ENCODE peak calls at places on chromosomes 16 and 17, in seven cellular contexts. One of them, this sample, is unnamed.

GRCh38 chr17:43758497-43759174 is at the start of gene SOST:
- DNase-seq in cardiac fibroblast: no peak
- DNase-seq in AG04450: no peak
- DNase-seq in HCT116: no peak
- DNase-seq in CD4-positive, alpha-beta T cell: no peak
- DNase-seq in heart right ventricle: no peak
- DNase-seq in psoas muscle: no peak
- DNase-seq in this sample: no peak

GRCh38 chr17:59155439-59156177 is at the start of gene PRR11:
- DNase-seq in HCT116: peak; percentile 100
- DNase-seq in cardiac fibroblast: peak; percentile 100
- DNase-seq in psoas muscle: peak; percentile 94
- DNase-seq in CD4-positive, alpha-beta T cell: peak; percentile 96
- DNase-seq in AG04450: peak; percentile 100
- DNase-seq in heart right ventricle: peak; percentile 95
- DNase-seq in this sample: peak; percentile 36

GRCh38 chr16:10972108-10972955 is 28.0 kb downstream of the CLEC16A start:
- DNase-seq in CD4-positive, alpha-beta T cell: no peak
- DNase-seq in psoas muscle: no peak
- DNase-seq in heart right ventricle: no peak
- DNase-seq in AG04450: no peak
- DNase-seq in cardiac fibroblast: no peak
- DNase-seq in HCT116: no peak
- DNase-seq in this sample: no peak

GRCh38 chr17:51612692-51613091 is 352.3 kb downstream of the UTP18 start:
- DNase-seq in cardiac fibroblast: no peak
- DNase-seq in psoas muscle: no peak
- DNase-seq in HCT116: no peak
- DNase-seq in AG04450: no peak
- DNase-seq in CD4-positive, alpha-beta T cell: no peak
- DNase-seq in heart right ventricle: no peak
- DNase-seq in this sample: no peak

GRCh38 chr16:76741623-76742022 is 449.4 kb upstream of the MON1B start:
- DNase-seq in heart right ventricle: no peak
- DNase-seq in psoas muscle: no peak
- DNase-seq in cardiac fibroblast: no peak
- DNase-seq in HCT116: no peak
- DNase-seq in CD4-positive, alpha-beta T cell: no peak
- DNase-seq in AG04450: no peak
- DNase-seq in this sample: no peak

GRCh38 chr17:50346313-50347086 is 574 bp downstream of the XYLT2 start:
- DNase-seq in AG04450: no peak
- DNase-seq in HCT116: no peak
- DNase-seq in psoas muscle: peak; percentile 68
- DNase-seq in heart right ventricle: peak; percentile 44
- DNase-seq in cardiac fibroblast: no peak
- DNase-seq in CD4-positive, alpha-beta T cell: peak; percentile 44
- DNase-seq in this sample: no peak

GRCh38 chr17:33292981-33293867 is at the start of gene ASIC2:
- DNase-seq in CD4-positive, alpha-beta T cell: no peak
- DNase-seq in heart right ventricle: no peak
- DNase-seq in AG04450: no peak
- DNase-seq in psoas muscle: no peak
- DNase-seq in cardiac fibroblast: no peak
- DNase-seq in HCT116: no peak
- DNase-seq in this sample: no peak

GRCh38 chr17:74777884-74778490 is 1.8 kb upstream of the NAT9 start:
- DNase-seq in psoas muscle: no peak
- DNase-seq in CD4-positive, alpha-beta T cell: no peak
- DNase-seq in HCT116: no peak
- DNase-seq in cardiac fibroblast: no peak
- DNase-seq in AG04450: no peak
- DNase-seq in heart right ventricle: no peak
- DNase-seq in this sample: no peak

GRCh38 chr16:22641030-22641671 is 130.5 kb downstream of the NPIPB5 start:
- DNase-seq in AG04450: no peak
- DNase-seq in CD4-positive, alpha-beta T cell: no peak
- DNase-seq in heart right ventricle: no peak
- DNase-seq in HCT116: peak; percentile 3
- DNase-seq in cardiac fibroblast: peak; percentile 28
- DNase-seq in psoas muscle: no peak
- DNase-seq in this sample: no peak

GRCh38 chr16:73217654-73218053 is 169.7 kb upstream of the ZFHX3 start:
- DNase-seq in heart right ventricle: no peak
- DNase-seq in HCT116: no peak
- DNase-seq in psoas muscle: no peak
- DNase-seq in AG04450: no peak
- DNase-seq in CD4-positive, alpha-beta T cell: no peak
- DNase-seq in cardiac fibroblast: no peak
- DNase-seq in this sample: no peak
- TF ChIP-seq CTCF in heart right ventricle: no peak
- TF ChIP-seq CTCF in HCT116: peak; percentile 21
- TF ChIP-seq CTCF in psoas muscle: no peak
- TF ChIP-seq CTCF in AG04450: peak; percentile 19
- TF ChIP-seq CTCF in CD4-positive, alpha-beta T cell: no peak
- TF ChIP-seq CTCF in cardiac fibroblast: no peak
- TF ChIP-seq CTCF in this sample: no peak

GRCh38 chr16:27085182-27085581 is 18.5 kb downstream of the C16orf82 start:
- DNase-seq in heart right ventricle: no peak
- DNase-seq in cardiac fibroblast: no peak
- DNase-seq in psoas muscle: no peak
- DNase-seq in HCT116: no peak
- DNase-seq in CD4-positive, alpha-beta T cell: no peak
- DNase-seq in AG04450: no peak
- DNase-seq in this sample: no peak

GRCh38 chr16:27084296-27085065 is 17.8 kb downstream of the C16orf82 start:
- DNase-seq in HCT116: no peak
- DNase-seq in AG04450: no peak
- DNase-seq in heart right ventricle: no peak
- DNase-seq in CD4-positive, alpha-beta T cell: no peak
- DNase-seq in cardiac fibroblast: no peak
- DNase-seq in psoas muscle: no peak
- DNase-seq in this sample: no peak

GRCh38 chr16:27083861-27084261 is 17.1 kb downstream of the C16orf82 start:
- DNase-seq in AG04450: no peak
- DNase-seq in heart right ventricle: peak; percentile 16
- DNase-seq in HCT116: no peak
- DNase-seq in CD4-positive, alpha-beta T cell: no peak
- DNase-seq in psoas muscle: no peak
- DNase-seq in cardiac fibroblast: no peak
- DNase-seq in this sample: no peak

DNA sequence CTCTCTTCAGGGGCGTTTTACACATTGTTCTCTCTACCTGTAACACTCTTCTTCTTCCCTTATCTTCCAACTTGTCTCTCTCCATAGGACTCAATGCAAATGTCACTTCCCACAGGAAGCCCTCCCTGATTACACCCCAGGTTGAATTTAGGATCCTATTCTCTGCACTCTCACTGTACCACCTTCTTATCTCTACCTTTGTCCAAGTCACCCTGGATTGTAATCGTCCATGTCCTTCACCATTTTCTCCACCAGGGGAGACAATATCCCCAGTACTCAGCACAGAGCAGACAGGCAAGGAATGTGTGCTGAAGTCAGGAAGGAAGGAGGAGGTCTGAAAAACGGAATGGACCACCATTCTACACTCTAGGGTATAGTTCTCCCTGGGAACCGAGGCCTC is 14.1 kb downstream of the C16orf82 start:
- DNase-seq in HCT116: peak; percentile 29
- DNase-seq in heart right ventricle: no peak
- DNase-seq in AG04450: no peak
- DNase-seq in CD4-positive, alpha-beta T cell: no peak
- DNase-seq in cardiac fibroblast: no peak
- DNase-seq in psoas muscle: no peak
- DNase-seq in this sample: no peak
- TF ChIP-seq CTCF in HCT116: peak; percentile 78
- TF ChIP-seq CTCF in heart right ventricle: peak; percentile 36
- TF ChIP-seq CTCF in AG04450: peak; percentile 52
- TF ChIP-seq CTCF in CD4-positive, alpha-beta T cell: peak; percentile 39
- TF ChIP-seq CTCF in cardiac fibroblast: peak; percentile 46
- TF ChIP-seq CTCF in psoas muscle: peak; percentile 6
- TF ChIP-seq CTCF in this sample: peak; percentile 25

GRCh38 chr17:40134184-40134583 is 6.2 kb upstream of the CASC3 start:
- DNase-seq in cardiac fibroblast: no peak
- DNase-seq in CD4-positive, alpha-beta T cell: no peak
- DNase-seq in heart right ventricle: no peak
- DNase-seq in AG04450: no peak
- DNase-seq in psoas muscle: no peak
- DNase-seq in HCT116: no peak
- DNase-seq in this sample: no peak

GRCh38 chr17:40124279-40125141 is 2.7 kb downstream of the MSL1 start:
- DNase-seq in psoas muscle: no peak
- DNase-seq in heart right ventricle: no peak
- DNase-seq in cardiac fibroblast: peak; percentile 51
- DNase-seq in AG04450: no peak
- DNase-seq in CD4-positive, alpha-beta T cell: no peak
- DNase-seq in HCT116: no peak
- DNase-seq in this sample: no peak

GRCh38 chr17:40123811-40124114 is 2.0 kb downstream of the MSL1 start:
- DNase-seq in AG04450: no peak
- DNase-seq in psoas muscle: no peak
- DNase-seq in cardiac fibroblast: no peak
- DNase-seq in HCT116: no peak
- DNase-seq in CD4-positive, alpha-beta T cell: no peak
- DNase-seq in heart right ventricle: no peak
- DNase-seq in this sample: no peak

GRCh38 chr17:40130352-40131042 is 8.7 kb downstream of the MSL1 start:
- DNase-seq in heart right ventricle: peak; percentile 38
- DNase-seq in cardiac fibroblast: no peak
- DNase-seq in AG04450: no peak
- DNase-seq in psoas muscle: no peak
- DNase-seq in HCT116: no peak
- DNase-seq in CD4-positive, alpha-beta T cell: no peak
- DNase-seq in this sample: no peak

DNA sequence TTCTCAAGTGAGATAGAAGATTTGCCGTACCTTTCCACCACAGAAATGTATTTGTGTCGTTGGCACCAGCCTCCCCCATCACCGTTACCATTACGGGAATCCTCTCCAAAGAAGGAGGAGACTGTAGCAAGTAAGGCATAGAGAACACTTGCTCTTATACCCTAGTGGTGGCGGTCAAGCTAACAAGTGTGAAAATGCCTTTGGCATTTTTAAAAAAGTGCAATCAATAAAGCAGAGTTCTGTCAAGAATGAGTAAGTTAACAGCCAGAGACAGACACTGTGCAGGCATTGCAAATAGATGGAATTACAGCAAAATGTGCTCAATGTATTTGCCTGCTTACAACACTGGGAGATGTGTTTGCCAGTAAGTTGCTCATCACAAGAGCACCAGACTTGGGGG is 7.7 kb downstream of the MSL1 start:
- DNase-seq in AG04450: no peak
- DNase-seq in cardiac fibroblast: no peak
- DNase-seq in CD4-positive, alpha-beta T cell: no peak
- DNase-seq in HCT116: no peak
- DNase-seq in heart right ventricle: no peak
- DNase-seq in psoas muscle: no peak
- DNase-seq in this sample: no peak
- TF ChIP-seq CTCF in AG04450: no peak
- TF ChIP-seq CTCF in cardiac fibroblast: no peak
- TF ChIP-seq CTCF in CD4-positive, alpha-beta T cell: no peak
- TF ChIP-seq CTCF in HCT116: no peak
- TF ChIP-seq CTCF in heart right ventricle: no peak
- TF ChIP-seq CTCF in psoas muscle: no peak
- TF ChIP-seq CTCF in this sample: no peak

GRCh38 chr16:87127061-87127765 is 190.0 kb downstream of the C16orf95 start:
- DNase-seq in psoas muscle: no peak
- DNase-seq in CD4-positive, alpha-beta T cell: no peak
- DNase-seq in cardiac fibroblast: peak; percentile 86
- DNase-seq in heart right ventricle: peak; percentile 77
- DNase-seq in AG04450: no peak
- DNase-seq in HCT116: no peak
- DNase-seq in this sample: no peak
- TF ChIP-seq CTCF in psoas muscle: no peak
- TF ChIP-seq CTCF in CD4-positive, alpha-beta T cell: no peak
- TF ChIP-seq CTCF in cardiac fibroblast: no peak
- TF ChIP-seq CTCF in heart right ventricle: no peak
- TF ChIP-seq CTCF in AG04450: no peak
- TF ChIP-seq CTCF in HCT116: no peak
- TF ChIP-seq CTCF in this sample: no peak

GRCh38 chr17:66290097-66290722 is 12.2 kb upstream of the PRKCA start:
- DNase-seq in psoas muscle: no peak
- DNase-seq in heart right ventricle: no peak
- DNase-seq in CD4-positive, alpha-beta T cell: no peak
- DNase-seq in HCT116: no peak
- DNase-seq in AG04450: no peak
- DNase-seq in cardiac fibroblast: no peak
- DNase-seq in this sample: no peak
- TF ChIP-seq CTCF in psoas muscle: peak; percentile 37
- TF ChIP-seq CTCF in heart right ventricle: peak; percentile 46
- TF ChIP-seq CTCF in CD4-positive, alpha-beta T cell: peak; percentile 26
- TF ChIP-seq CTCF in HCT116: no peak
- TF ChIP-seq CTCF in AG04450: no peak
- TF ChIP-seq CTCF in cardiac fibroblast: peak; percentile 10
- TF ChIP-seq CTCF in this sample: peak; percentile 45

DNA sequence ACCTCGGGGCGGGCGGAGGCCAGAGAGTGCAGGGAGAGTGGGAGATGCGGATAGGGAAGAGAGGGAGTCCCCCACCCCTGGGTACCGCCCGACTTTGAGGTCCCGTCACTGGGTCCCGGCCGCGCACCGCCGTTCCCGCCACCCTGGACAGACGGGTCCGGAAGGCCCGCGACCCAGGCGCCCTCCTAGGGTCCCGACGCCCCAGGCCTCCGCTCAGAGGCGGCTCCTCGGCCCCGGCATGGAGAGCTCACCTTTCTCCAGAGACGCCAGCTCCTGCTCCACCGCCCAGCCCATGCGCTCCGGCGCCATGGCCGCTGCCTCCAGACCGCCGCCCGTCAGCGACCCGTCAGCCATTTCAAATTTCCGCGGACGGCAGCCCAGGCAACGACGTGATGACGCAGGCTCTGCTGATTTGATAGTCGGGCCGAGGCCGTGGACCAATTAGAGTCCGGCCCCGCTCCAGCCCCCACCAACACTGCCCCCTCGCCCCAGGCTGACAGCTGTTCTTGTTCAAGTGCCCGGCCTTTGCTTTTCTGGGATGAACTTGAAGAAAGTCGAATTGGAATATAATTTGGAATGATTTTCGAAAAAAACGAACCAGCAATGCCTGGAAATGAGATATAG is at the start of gene SHCBP1:
- DNase-seq in psoas muscle: peak; percentile 88
- DNase-seq in cardiac fibroblast: peak; percentile 89
- DNase-seq in CD4-positive, alpha-beta T cell: peak; percentile 27
- DNase-seq in AG04450: peak; percentile 67
- DNase-seq in heart right ventricle: peak; percentile 82
- DNase-seq in HCT116: peak; percentile 64
- DNase-seq in this sample: peak; percentile 53
- TF ChIP-seq CTCF in psoas muscle: no peak
- TF ChIP-seq CTCF in cardiac fibroblast: no peak
- TF ChIP-seq CTCF in CD4-positive, alpha-beta T cell: no peak
- TF ChIP-seq CTCF in AG04450: no peak
- TF ChIP-seq CTCF in heart right ventricle: peak; percentile 23
- TF ChIP-seq CTCF in HCT116: no peak
- TF ChIP-seq CTCF in this sample: no peak

GRCh38 chr16:68084504-68085258 is 489 bp upstream of the NFATC3 start:
- DNase-seq in psoas muscle: peak; percentile 95
- DNase-seq in heart right ventricle: peak; percentile 92
- DNase-seq in CD4-positive, alpha-beta T cell: peak; percentile 72
- DNase-seq in cardiac fibroblast: peak; percentile 71
- DNase-seq in AG04450: no peak
- DNase-seq in HCT116: no peak
- DNase-seq in this sample: peak; percentile 40
- TF ChIP-seq CTCF in psoas muscle: peak; percentile 17
- TF ChIP-seq CTCF in heart right ventricle: peak; percentile 49
- TF ChIP-seq CTCF in CD4-positive, alpha-beta T cell: no peak
- TF ChIP-seq CTCF in cardiac fibroblast: no peak
- TF ChIP-seq CTCF in AG04450: no peak
- TF ChIP-seq CTCF in HCT116: no peak
- TF ChIP-seq CTCF in this sample: peak; percentile 4

GRCh38 chr17:14211778-14212177 is 24.9 kb downstream of the CDRT15 start:
- DNase-seq in psoas muscle: peak; percentile 68
- DNase-seq in AG04450: no peak
- DNase-seq in cardiac fibroblast: peak; percentile 16
- DNase-seq in heart right ventricle: no peak
- DNase-seq in HCT116: no peak
- DNase-seq in CD4-positive, alpha-beta T cell: peak; percentile 20
- DNase-seq in this sample: no peak
- TF ChIP-seq CTCF in psoas muscle: peak; percentile 40
- TF ChIP-seq CTCF in AG04450: peak; percentile 32
- TF ChIP-seq CTCF in cardiac fibroblast: peak; percentile 48
- TF ChIP-seq CTCF in heart right ventricle: peak; percentile 58
- TF ChIP-seq CTCF in HCT116: peak; percentile 31
- TF ChIP-seq CTCF in CD4-positive, alpha-beta T cell: peak; percentile 31
- TF ChIP-seq CTCF in this sample: no peak